ENCODE peak calls at places on chromosomes 6 and 20, in ten cellular contexts. One of them, this sample, is unnamed.
A peak's percentile ranks its signal among the peaks of the same experiment; 100 is the strongest.

GRCh38 chr6:112990971-112991370 is 643.8 kb downstream of the RFPL4B start:
- DNase-seq in HFF-Myc: no peak
- DNase-seq in epithelial cell of proximal tubule: no peak
- DNase-seq in fibroblast of pulmonary artery: no peak
- DNase-seq in heart left ventricle: no peak
- DNase-seq in IMR-90: peak; percentile 44
- DNase-seq in CD4-positive, CD25-positive, alpha-beta regulatory T cell: no peak
- DNase-seq in cardiac muscle cell: no peak
- DNase-seq in ovary: no peak
- DNase-seq in aorta: no peak
- DNase-seq in this sample: no peak

GRCh38 chr20:62413896-62414481 is 6.9 kb upstream of the CABLES2 start:
- DNase-seq in cardiac muscle cell: no peak
- DNase-seq in fibroblast of pulmonary artery: no peak
- DNase-seq in CD4-positive, CD25-positive, alpha-beta regulatory T cell: no peak
- DNase-seq in aorta: no peak
- DNase-seq in HFF-Myc: no peak
- DNase-seq in epithelial cell of proximal tubule: no peak
- DNase-seq in ovary: no peak
- DNase-seq in IMR-90: no peak
- DNase-seq in heart left ventricle: no peak
- DNase-seq in this sample: no peak

GRCh38 chr20:12056836-12057235 is 139.1 kb downstream of the BTBD3 start:
- DNase-seq in cardiac muscle cell: peak; percentile 42
- DNase-seq in fibroblast of pulmonary artery: no peak
- DNase-seq in aorta: no peak
- DNase-seq in IMR-90: no peak
- DNase-seq in HFF-Myc: no peak
- DNase-seq in epithelial cell of proximal tubule: no peak
- DNase-seq in heart left ventricle: no peak
- DNase-seq in CD4-positive, CD25-positive, alpha-beta regulatory T cell: no peak
- DNase-seq in ovary: no peak
- DNase-seq in this sample: no peak

GRCh38 chr6:139708342-139709199 is 334.1 kb upstream of the CITED2 start:
- DNase-seq in cardiac muscle cell: peak; percentile 85
- DNase-seq in aorta: no peak
- DNase-seq in ovary: no peak
- DNase-seq in heart left ventricle: no peak
- DNase-seq in IMR-90: peak; percentile 86
- DNase-seq in HFF-Myc: peak; percentile 56
- DNase-seq in epithelial cell of proximal tubule: peak; percentile 87
- DNase-seq in fibroblast of pulmonary artery: peak; percentile 83
- DNase-seq in CD4-positive, CD25-positive, alpha-beta regulatory T cell: no peak
- DNase-seq in this sample: peak; percentile 80

GRCh38 chr6:111737065-111737521 is 131.4 kb upstream of the TRAF3IP2 start:
- DNase-seq in cardiac muscle cell: no peak
- DNase-seq in IMR-90: peak; percentile 70
- DNase-seq in epithelial cell of proximal tubule: no peak
- DNase-seq in heart left ventricle: no peak
- DNase-seq in CD4-positive, CD25-positive, alpha-beta regulatory T cell: no peak
- DNase-seq in HFF-Myc: no peak
- DNase-seq in aorta: no peak
- DNase-seq in ovary: no peak
- DNase-seq in fibroblast of pulmonary artery: no peak
- DNase-seq in this sample: peak; percentile 39

GRCh38 chr6:84768442-84769174 is 4.2 kb upstream of the TBX18 start:
- DNase-seq in fibroblast of pulmonary artery: peak; percentile 82
- DNase-seq in aorta: peak; percentile 79
- DNase-seq in ovary: no peak
- DNase-seq in HFF-Myc: no peak
- DNase-seq in heart left ventricle: no peak
- DNase-seq in CD4-positive, CD25-positive, alpha-beta regulatory T cell: no peak
- DNase-seq in IMR-90: no peak
- DNase-seq in cardiac muscle cell: no peak
- DNase-seq in epithelial cell of proximal tubule: no peak
- DNase-seq in this sample: no peak

GRCh38 chr20:2280083-2280482 is 15.7 kb upstream of the TGM3 start:
- DNase-seq in aorta: no peak
- DNase-seq in HFF-Myc: no peak
- DNase-seq in epithelial cell of proximal tubule: no peak
- DNase-seq in IMR-90: no peak
- DNase-seq in cardiac muscle cell: no peak
- DNase-seq in fibroblast of pulmonary artery: no peak
- DNase-seq in heart left ventricle: no peak
- DNase-seq in CD4-positive, CD25-positive, alpha-beta regulatory T cell: no peak
- DNase-seq in ovary: no peak
- DNase-seq in this sample: no peak

GRCh38 chr20:3340443-3340842 is 67.0 kb downstream of the DNAAF9 start:
- DNase-seq in cardiac muscle cell: no peak
- DNase-seq in CD4-positive, CD25-positive, alpha-beta regulatory T cell: no peak
- DNase-seq in heart left ventricle: peak; percentile 84
- DNase-seq in ovary: peak; percentile 22
- DNase-seq in aorta: no peak
- DNase-seq in fibroblast of pulmonary artery: no peak
- DNase-seq in IMR-90: no peak
- DNase-seq in epithelial cell of proximal tubule: no peak
- DNase-seq in HFF-Myc: peak; percentile 64
- DNase-seq in this sample: no peak

GRCh38 chr6:26087284-26088115 is at the start of gene HFE:
- DNase-seq in CD4-positive, CD25-positive, alpha-beta regulatory T cell: peak; percentile 30
- DNase-seq in IMR-90: peak; percentile 68
- DNase-seq in HFF-Myc: peak; percentile 30
- DNase-seq in epithelial cell of proximal tubule: no peak
- DNase-seq in ovary: peak; percentile 60
- DNase-seq in heart left ventricle: peak; percentile 57
- DNase-seq in aorta: peak; percentile 87
- DNase-seq in cardiac muscle cell: peak; percentile 25
- DNase-seq in fibroblast of pulmonary artery: peak; percentile 60
- DNase-seq in this sample: no peak

GRCh38 chr6:89681983-89682564 is 43.5 kb upstream of the LYRM2 start:
- DNase-seq in cardiac muscle cell: no peak
- DNase-seq in fibroblast of pulmonary artery: no peak
- DNase-seq in HFF-Myc: no peak
- DNase-seq in ovary: no peak
- DNase-seq in aorta: no peak
- DNase-seq in CD4-positive, CD25-positive, alpha-beta regulatory T cell: no peak
- DNase-seq in epithelial cell of proximal tubule: no peak
- DNase-seq in IMR-90: no peak
- DNase-seq in heart left ventricle: no peak
- DNase-seq in this sample: no peak

GRCh38 chr20:36152266-36152665 is 2.3 kb upstream of the EPB41L1 start:
- DNase-seq in HFF-Myc: no peak
- DNase-seq in fibroblast of pulmonary artery: no peak
- DNase-seq in ovary: no peak
- DNase-seq in aorta: no peak
- DNase-seq in IMR-90: no peak
- DNase-seq in CD4-positive, CD25-positive, alpha-beta regulatory T cell: no peak
- DNase-seq in heart left ventricle: peak; percentile 72
- DNase-seq in epithelial cell of proximal tubule: no peak
- DNase-seq in cardiac muscle cell: no peak
- DNase-seq in this sample: no peak

GRCh38 chr6:55562318-55562717 is 16.7 kb downstream of the HMGCLL1 start:
- DNase-seq in fibroblast of pulmonary artery: no peak
- DNase-seq in heart left ventricle: no peak
- DNase-seq in aorta: no peak
- DNase-seq in CD4-positive, CD25-positive, alpha-beta regulatory T cell: no peak
- DNase-seq in HFF-Myc: no peak
- DNase-seq in IMR-90: no peak
- DNase-seq in ovary: no peak
- DNase-seq in cardiac muscle cell: no peak
- DNase-seq in epithelial cell of proximal tubule: no peak
- DNase-seq in this sample: no peak

GRCh38 chr6:9224539-9224938 is 789.2 kb upstream of the SLC35B3 start:
- DNase-seq in ovary: no peak
- DNase-seq in IMR-90: no peak
- DNase-seq in aorta: no peak
- DNase-seq in fibroblast of pulmonary artery: peak; percentile 5
- DNase-seq in epithelial cell of proximal tubule: no peak
- DNase-seq in CD4-positive, CD25-positive, alpha-beta regulatory T cell: no peak
- DNase-seq in heart left ventricle: no peak
- DNase-seq in HFF-Myc: no peak
- DNase-seq in cardiac muscle cell: no peak
- DNase-seq in this sample: no peak

DNA sequence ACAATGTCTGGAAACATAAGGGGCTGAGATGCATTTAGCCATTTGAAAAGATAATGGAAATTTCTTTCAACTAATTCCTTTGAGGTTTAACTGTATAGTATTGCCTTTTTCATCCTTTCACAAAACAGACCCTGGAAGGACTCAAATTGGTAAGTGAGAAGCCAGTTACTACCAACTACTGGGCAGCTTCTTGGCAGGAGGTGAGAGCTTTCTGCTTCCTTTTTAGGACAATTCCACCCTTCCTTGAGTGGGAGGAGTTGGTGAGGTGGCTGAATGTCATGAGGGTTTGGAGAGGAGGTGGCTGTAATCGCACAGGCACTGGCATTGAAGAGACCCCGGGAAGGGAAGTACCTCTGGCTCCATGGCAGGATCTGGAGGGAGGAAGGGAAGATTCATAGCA is 341.1 kb downstream of the NRN1 start:
- DNase-seq in epithelial cell of proximal tubule: no peak
- DNase-seq in CD4-positive, CD25-positive, alpha-beta regulatory T cell: no peak
- DNase-seq in aorta: no peak
- DNase-seq in HFF-Myc: no peak
- DNase-seq in IMR-90: no peak
- DNase-seq in fibroblast of pulmonary artery: no peak
- DNase-seq in ovary: no peak
- DNase-seq in cardiac muscle cell: no peak
- DNase-seq in heart left ventricle: no peak
- DNase-seq in this sample: no peak
- H3K4me3 ChIP-seq in epithelial cell of proximal tubule: no peak overlapping the region
- H3K4me3 ChIP-seq in CD4-positive, CD25-positive, alpha-beta regulatory T cell: peak overlapping the region; percentile 46
- H3K4me3 ChIP-seq in aorta: no peak overlapping the region
- H3K4me3 ChIP-seq in HFF-Myc: no peak overlapping the region
- H3K4me3 ChIP-seq in IMR-90: no peak overlapping the region
- H3K4me3 ChIP-seq in fibroblast of pulmonary artery: no peak overlapping the region
- H3K4me3 ChIP-seq in ovary: no peak overlapping the region
- H3K4me3 ChIP-seq in cardiac muscle cell: no peak overlapping the region
- H3K4me3 ChIP-seq in heart left ventricle: no peak overlapping the region
- H3K4me3 ChIP-seq in this sample: no peak overlapping the region

DNA sequence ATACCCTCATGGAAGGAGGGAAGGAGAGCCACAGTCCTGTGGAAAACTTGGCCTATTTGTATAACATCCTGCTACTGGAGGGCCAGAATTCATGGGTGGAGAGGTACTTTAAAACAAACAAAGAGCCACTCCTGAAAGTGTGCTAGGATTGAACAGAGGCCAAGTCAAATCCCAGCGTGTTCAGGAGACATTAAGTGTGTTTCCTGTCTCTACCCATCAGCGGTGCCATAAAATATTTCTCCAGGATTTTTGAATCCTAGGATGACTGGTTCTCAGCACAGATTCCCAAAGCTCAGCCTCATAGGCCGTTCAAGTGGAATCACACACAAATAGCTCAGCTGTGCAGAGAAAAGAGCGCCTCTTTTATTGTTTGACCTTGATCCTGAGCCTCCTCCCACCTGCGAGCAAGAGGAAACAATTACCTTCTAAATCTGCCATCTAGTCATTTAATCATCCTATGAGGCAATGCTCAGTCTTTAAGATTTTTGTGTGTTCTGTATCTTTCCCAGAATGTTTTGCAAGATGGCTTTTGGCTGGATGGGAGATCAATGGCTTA is 31.8 kb upstream of the RALGAPA2 start:
- DNase-seq in IMR-90: no peak
- DNase-seq in HFF-Myc: no peak
- DNase-seq in fibroblast of pulmonary artery: no peak
- DNase-seq in aorta: no peak
- DNase-seq in cardiac muscle cell: no peak
- DNase-seq in epithelial cell of proximal tubule: no peak
- DNase-seq in ovary: no peak
- DNase-seq in heart left ventricle: no peak
- DNase-seq in CD4-positive, CD25-positive, alpha-beta regulatory T cell: no peak
- DNase-seq in this sample: no peak
- H3K4me3 ChIP-seq in IMR-90: no peak overlapping the region
- H3K4me3 ChIP-seq in HFF-Myc: no peak overlapping the region
- H3K4me3 ChIP-seq in fibroblast of pulmonary artery: no peak overlapping the region
- H3K4me3 ChIP-seq in aorta: no peak overlapping the region
- H3K4me3 ChIP-seq in cardiac muscle cell: no peak overlapping the region
- H3K4me3 ChIP-seq in epithelial cell of proximal tubule: no peak overlapping the region
- H3K4me3 ChIP-seq in ovary: no peak overlapping the region
- H3K4me3 ChIP-seq in heart left ventricle: peak overlapping the region; percentile 13
- H3K4me3 ChIP-seq in CD4-positive, CD25-positive, alpha-beta regulatory T cell: no peak overlapping the region
- H3K4me3 ChIP-seq in this sample: no peak overlapping the region

DNA sequence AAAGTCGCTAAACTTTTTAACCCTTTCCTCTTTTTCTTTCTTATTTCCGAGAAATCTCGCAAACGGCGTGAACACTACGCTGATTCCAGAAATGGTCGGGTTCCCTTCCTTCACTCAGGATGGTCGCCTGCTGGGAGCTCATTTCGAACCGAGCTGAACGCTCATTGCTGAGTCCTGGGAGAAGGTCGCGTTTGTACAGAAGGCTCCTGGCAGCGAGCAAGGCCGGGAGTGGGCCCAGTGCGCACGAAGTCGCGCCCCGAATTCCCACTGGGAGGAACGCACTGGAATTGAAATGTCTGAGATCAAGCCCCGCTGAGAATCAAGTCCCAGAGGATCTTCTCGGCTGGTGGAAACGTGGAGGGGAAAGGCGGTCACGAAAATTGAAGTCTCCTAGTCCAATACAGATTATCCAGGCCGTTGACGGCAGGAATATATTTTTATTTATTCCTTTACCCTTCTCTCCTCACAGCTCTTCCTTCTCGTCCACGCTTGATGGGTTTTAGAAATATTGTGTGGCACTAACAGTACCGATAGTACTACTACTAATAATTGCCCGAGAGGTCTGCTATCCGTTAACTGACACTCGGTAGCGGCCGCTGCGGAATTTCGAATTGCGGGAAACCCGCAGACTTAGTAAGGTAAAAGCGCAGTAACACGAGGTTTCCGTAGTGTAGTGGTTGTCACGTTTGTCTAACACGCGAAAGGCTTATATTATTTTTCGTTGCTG is 207.2 kb upstream of the ZNF184 start:
- DNase-seq in IMR-90: no peak
- DNase-seq in fibroblast of pulmonary artery: no peak
- DNase-seq in CD4-positive, CD25-positive, alpha-beta regulatory T cell: no peak
- DNase-seq in cardiac muscle cell: no peak
- DNase-seq in epithelial cell of proximal tubule: no peak
- DNase-seq in ovary: no peak
- DNase-seq in aorta: no peak
- DNase-seq in heart left ventricle: no peak
- DNase-seq in HFF-Myc: no peak
- DNase-seq in this sample: no peak
- H3K4me3 ChIP-seq in IMR-90: peak overlapping the region; percentile 34
- H3K4me3 ChIP-seq in fibroblast of pulmonary artery: peak overlapping the region; percentile 17
- H3K4me3 ChIP-seq in CD4-positive, CD25-positive, alpha-beta regulatory T cell: no peak overlapping the region
- H3K4me3 ChIP-seq in cardiac muscle cell: peak overlapping the region; percentile 22
- H3K4me3 ChIP-seq in epithelial cell of proximal tubule: peak overlapping the region; percentile 36
- H3K4me3 ChIP-seq in ovary: peak overlapping the region; percentile 6
- H3K4me3 ChIP-seq in aorta: no peak overlapping the region
- H3K4me3 ChIP-seq in heart left ventricle: no peak overlapping the region
- H3K4me3 ChIP-seq in HFF-Myc: peak overlapping the region; percentile 34
- H3K4me3 ChIP-seq in this sample: peak overlapping the region; percentile 13

DNA sequence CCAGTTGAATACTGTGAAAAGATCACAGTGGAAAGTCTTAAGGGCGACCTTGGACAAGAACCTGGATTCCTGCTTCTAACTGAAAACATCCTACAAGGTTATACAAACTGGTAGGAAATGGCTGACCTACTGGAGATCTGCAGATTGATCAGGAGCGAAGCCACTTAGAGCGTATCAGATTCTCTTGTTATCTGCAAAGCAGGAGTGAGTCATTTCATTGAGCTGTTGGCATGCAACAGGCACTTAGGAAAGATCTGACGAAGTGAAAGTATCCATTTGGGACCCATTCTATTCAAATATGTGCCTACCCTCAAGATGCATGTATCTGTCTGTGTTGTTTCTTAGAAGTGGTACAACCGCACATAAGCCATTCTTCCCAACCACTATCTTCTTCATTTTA is 131.2 kb upstream of the RIN2 start:
- DNase-seq in ovary: no peak
- DNase-seq in heart left ventricle: no peak
- DNase-seq in cardiac muscle cell: no peak
- DNase-seq in aorta: no peak
- DNase-seq in CD4-positive, CD25-positive, alpha-beta regulatory T cell: no peak
- DNase-seq in fibroblast of pulmonary artery: peak; percentile 5
- DNase-seq in HFF-Myc: no peak
- DNase-seq in IMR-90: peak; percentile 26
- DNase-seq in epithelial cell of proximal tubule: no peak
- DNase-seq in this sample: no peak
- H3K4me3 ChIP-seq in ovary: no peak overlapping the region
- H3K4me3 ChIP-seq in heart left ventricle: no peak overlapping the region
- H3K4me3 ChIP-seq in cardiac muscle cell: no peak overlapping the region
- H3K4me3 ChIP-seq in aorta: no peak overlapping the region
- H3K4me3 ChIP-seq in CD4-positive, CD25-positive, alpha-beta regulatory T cell: no peak overlapping the region
- H3K4me3 ChIP-seq in fibroblast of pulmonary artery: no peak overlapping the region
- H3K4me3 ChIP-seq in HFF-Myc: no peak overlapping the region
- H3K4me3 ChIP-seq in IMR-90: no peak overlapping the region
- H3K4me3 ChIP-seq in epithelial cell of proximal tubule: no peak overlapping the region
- H3K4me3 ChIP-seq in this sample: no peak overlapping the region

This sample was measured in kidney epithelial cell.